ENCODE peak calls at places on chromosomes 4 and X, in eight cellular contexts. U, Q, I, D, B, L, Y and R are unnamed samples.

GRCh38 chrX:154002215-154002719 is 17.4 kb downstream of the IRAK1 start:
- DNase-seq in B (peak; percentile 77), U (peak; percentile 75), L (peak; percentile 71), D (no peak), I (no peak), Y (peak; percentile 80), Q (peak; percentile 48), R (peak; percentile 72)

GRCh38 chrX:109987884-109988283 is 15.0 kb upstream of the TMEM164 start:
- DNase-seq in B (no peak), D (no peak), Q (peak; percentile 19), Y (peak; percentile 32), I (no peak), U (peak; percentile 92), L (no peak), R (no peak)

GRCh38 chrX:71251456-71251973 is 2.4 kb downstream of the ZMYM3 start:
- DNase-seq in Y (no peak), L (no peak), B (no peak), Q (peak; percentile 14), I (no peak), U (no peak), D (no peak), R (no peak)

GRCh38 chr4:1357356-1358248 is 10.6 kb downstream of the UVSSA start:
- DNase-seq in U (no peak), L (no peak), D (no peak), I (no peak), Q (no peak), B (no peak), Y (no peak), R (no peak)

GRCh38 chr4:40196724-40197281 is at the start of gene RHOH:
- DNase-seq in B (no peak), Y (no peak), D (peak; percentile 61), Q (no peak), U (no peak), L (peak; percentile 88), I (no peak), R (peak; percentile 57)

GRCh38 chr4:123170843-123171242 is 225.8 kb upstream of the SPRY1 start:
- DNase-seq in U (no peak), Y (peak; percentile 25), L (no peak), I (no peak), Q (no peak), D (no peak), B (no peak), R (no peak)

GRCh38 chr4:58669783-58670182 is 1559.6 kb upstream of the IGFBP7 start:
- DNase-seq in U (no peak), B (no peak), D (no peak), Y (no peak), L (no peak), I (no peak), Q (no peak), R (no peak)

GRCh38 chr4:2673157-2673556 is 83.0 kb downstream of the TNIP2 start:
- DNase-seq in Y (no peak), D (no peak), Q (peak; percentile 30), I (no peak), U (peak; percentile 4), B (no peak), L (no peak), R (no peak)

GRCh38 chrX:24341795-24342194 is 18.6 kb upstream of the SUPT20HL1 start:
- DNase-seq in B (no peak), Y (peak; percentile 91), D (no peak), Q (peak; percentile 64), L (no peak), U (peak; percentile 62), I (no peak), R (no peak)

GRCh38 chr4:165288639-165289428 is 38.6 kb upstream of the MSMO1 start:
- DNase-seq in B (no peak), Q (peak; percentile 91), D (no peak), I (no peak), Y (peak; percentile 62), L (no peak), U (peak; percentile 81), R (no peak)

GRCh38 chr4:4496604-4497372 is 45.1 kb downstream of the STX18 start:
- DNase-seq in D (no peak), B (no peak), L (no peak), I (no peak), Q (peak; percentile 76), Y (no peak), U (peak; percentile 32), R (no peak)

GRCh38 chr4:38601244-38601915 is 62.6 kb upstream of the KLF3 start:
- DNase-seq in Q (peak; percentile 76), Y (peak; percentile 65), I (no peak), D (no peak), U (peak; percentile 49), B (no peak), L (no peak), R (no peak)

GRCh38 chr4:172785623-172786022 is 383.0 kb upstream of the GALNT7 start:
- DNase-seq in L (no peak), B (no peak), U (peak; percentile 3), I (no peak), D (no peak), Y (peak; percentile 46), Q (no peak), R (no peak)

DNA sequence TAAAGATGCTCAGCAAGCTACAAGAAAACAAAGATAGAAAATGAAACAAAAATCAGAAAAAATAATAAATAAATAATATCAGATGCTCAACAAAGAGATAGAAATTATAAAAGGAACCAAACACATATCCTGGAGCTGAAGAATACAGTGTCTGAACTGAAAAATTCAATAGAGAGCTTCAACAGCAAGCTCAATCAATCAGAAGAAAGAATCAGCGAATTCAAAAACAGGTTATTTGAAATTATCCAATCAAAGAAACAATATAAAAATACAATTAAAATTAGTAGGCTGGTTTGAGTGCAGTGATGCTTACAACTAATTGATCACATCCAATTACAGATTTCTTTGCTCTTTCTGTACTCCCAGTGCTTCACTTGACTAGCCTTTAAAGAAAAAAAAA is 40.8 kb upstream of the FOXR2 start:
- DNase-seq in L (no peak), Y (no peak), B (no peak), U (no peak), D (no peak), Q (no peak), I (no peak), R (no peak)
- H3K4me3 ChIP-seq in L (no peak overlapping the region), Y (no peak overlapping the region), B (no peak overlapping the region), U (no peak overlapping the region), D (no peak overlapping the region), Q (no peak overlapping the region), I (no peak overlapping the region), R (no peak overlapping the region)

DNA sequence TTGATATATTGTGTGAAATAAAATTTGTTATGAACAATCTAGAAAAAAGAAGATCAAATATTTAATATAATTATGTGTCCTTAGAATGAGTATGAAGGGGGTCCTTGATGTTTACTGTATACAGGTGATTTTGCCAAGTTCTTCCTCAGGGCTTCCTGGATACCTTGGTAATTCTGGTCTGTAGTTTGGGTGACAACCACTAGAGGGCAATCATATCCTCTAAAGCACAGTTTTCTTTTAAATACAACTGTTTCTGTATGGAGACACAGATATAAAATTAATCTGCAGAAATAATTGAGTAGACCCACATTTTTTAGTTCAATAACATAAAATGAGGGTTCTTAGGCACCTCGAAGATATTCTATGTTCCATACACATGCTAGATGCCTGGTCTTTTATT is 157.7 kb downstream of the SPANXN1 start:
- DNase-seq in Y (peak; percentile 3), U (peak; percentile 14), D (peak; percentile 63), L (no peak), I (peak; percentile 38), Q (peak; percentile 4), B (no peak), R (no peak)
- TF ChIP-seq CTCF in Y (peak; percentile 52), U (peak; percentile 54), D (peak; percentile 81), L (peak; percentile 30), I (peak; percentile 66), Q (peak; percentile 50), B (peak; percentile 11), R (peak; percentile 71)

GRCh38 chr4:44674471-44674870 is 3.7 kb upstream of the GUF1 start:
- DNase-seq in D (no peak), B (no peak), L (no peak), Q (no peak), U (peak; percentile 4), I (no peak), Y (no peak), R (no peak)

GRCh38 chr4:44671636-44672035 is 6.6 kb upstream of the GUF1 start:
- DNase-seq in U (no peak), D (no peak), L (no peak), Q (no peak), I (no peak), Y (no peak), B (no peak), R (no peak)

GRCh38 chr4:44668521-44668920 is 9.7 kb upstream of the GUF1 start:
- DNase-seq in I (no peak), L (no peak), Q (no peak), U (peak; percentile 10), B (no peak), Y (no peak), D (no peak), R (no peak)

GRCh38 chr4:44670466-44671199 is 7.6 kb upstream of the GUF1 start:
- DNase-seq in Y (no peak), B (no peak), L (no peak), I (no peak), U (no peak), Q (no peak), D (no peak), R (no peak)
- H3K4me3 ChIP-seq in Y (no peak overlapping the region), B (no peak overlapping the region), L (no peak overlapping the region), I (no peak overlapping the region), U (no peak overlapping the region), Q (no peak overlapping the region), D (no peak overlapping the region), R (no peak overlapping the region)

DNA sequence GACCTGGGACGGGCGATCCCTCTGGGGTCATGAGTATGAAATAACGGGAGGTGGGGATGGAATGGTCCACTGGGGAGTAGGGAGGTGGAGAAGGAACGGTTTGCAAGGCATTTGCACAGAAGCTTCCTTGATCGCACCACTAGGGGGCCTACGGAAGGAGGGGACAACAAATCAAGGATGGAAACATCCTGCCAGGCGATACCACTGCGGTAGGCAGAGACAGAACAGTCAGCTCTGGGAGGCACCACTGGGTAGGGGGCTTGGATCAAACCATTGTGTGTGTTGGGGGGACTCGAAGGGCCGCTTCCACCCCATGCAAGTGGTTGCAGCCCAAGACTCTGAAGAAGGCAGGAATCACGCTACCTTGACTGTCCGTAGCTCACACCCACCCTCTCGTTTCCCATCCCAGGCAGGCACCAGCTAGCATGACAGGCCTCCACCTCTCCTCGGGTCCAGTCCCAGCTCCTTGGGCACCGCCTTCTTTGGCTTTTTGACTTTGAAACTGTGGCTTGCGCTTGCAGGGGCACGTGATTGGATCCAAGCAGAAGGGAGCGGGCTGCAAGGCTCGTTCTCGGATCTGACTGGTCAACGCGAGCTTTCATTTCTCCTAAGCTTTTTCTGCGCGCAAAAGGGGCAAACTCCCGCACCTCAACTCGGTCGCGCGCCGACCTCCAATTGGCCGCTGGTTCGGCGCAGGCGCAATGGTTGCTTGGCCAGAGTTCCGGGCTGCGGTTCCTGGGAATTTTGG is 28.4 kb downstream of the GAGE1 start:
- DNase-seq in U (no peak), I (no peak), B (no peak), Q (no peak), L (no peak), D (peak; percentile 77), Y (no peak), R (peak; percentile 22)
- TF ChIP-seq CTCF in U (no peak), I (peak; percentile 26), B (no peak), Q (no peak), L (no peak), D (peak; percentile 54), Y (no peak), R (peak; percentile 24)